ENCODE peak calls at places on chromosomes 5 and 9, in seven cellular contexts. L is stimulated activated CD4-positive, alpha-beta T cell treated with anti-CD3 and anti-CD28 coated beads, Interleukin-2, amount 100 ng/mL, for 48 hours; Q is ecto neural progenitor cell; O is stomach; U is PC-9; S is HEK293T; B is activated T-helper 2 cell treated with anti-CD3 and anti-CD28 coated beads, Interferon-gamma antibody, Interleukin-2, Interleukin-4, amounts not matched to agents 10 μg/mL and 5 μg/mL and 100 μg/mL, durations not matched to agents 14 hours and 24 hours and 36 hours. D is an unnamed sample.
A peak's percentile ranks its signal among the peaks of the same experiment; 100 is the strongest.

GRCh38 chr9:120610975-120611689 is 31.2 kb upstream of the CDK5RAP2 start:
- DNase-seq in L (no peak), S (no peak), U (no peak), B (no peak), O (no peak), Q (no peak), D (no peak)

GRCh38 chr5:16809816-16810502 is 126.1 kb downstream of the MYO10 start:
- DNase-seq in Q (no peak), L (no peak), O (peak; percentile 68), U (peak; percentile 64), B (no peak), S (no peak), D (no peak)

GRCh38 chr9:106228861-106229260 is 534.5 kb downstream of the TMEM38B start:
- DNase-seq in L (no peak), O (no peak), B (no peak), S (no peak), U (no peak), Q (no peak), D (peak; percentile 67)

GRCh38 chr5:159855476-159856157 is 60.7 kb upstream of the ADRA1B start:
- DNase-seq in B (no peak), L (no peak), U (no peak), O (no peak), Q (no peak), S (no peak), D (no peak)

GRCh38 chr5:119274767-119275130 is 81.1 kb upstream of the TNFAIP8 start:
- DNase-seq in U (no peak), B (no peak), L (no peak), S (no peak), O (no peak), Q (no peak), D (no peak)

GRCh38 chr5:172435362-172436077 is 18.8 kb downstream of the SH3PXD2B start:
- DNase-seq in U (no peak), O (no peak), L (no peak), S (no peak), Q (no peak), B (no peak), D (no peak)

GRCh38 chr9:21027295-21027694 is 4.1 kb downstream of the HACD4 start:
- DNase-seq in O (no peak), L (no peak), B (no peak), Q (no peak), S (no peak), U (no peak), D (no peak)

GRCh38 chr5:103519550-103519949 is 43.0 kb downstream of the NUDT12 start:
- DNase-seq in Q (no peak), S (peak; percentile 11), U (no peak), B (no peak), L (no peak), O (no peak), D (no peak)

GRCh38 chr9:21415492-21416267 is 6.8 kb downstream of the IFNA8 start:
- DNase-seq in O (no peak), B (no peak), U (no peak), L (no peak), S (no peak), Q (no peak), D (no peak)

GRCh38 chr5:14696057-14696456 is 31.5 kb downstream of the OTULIN start:
- DNase-seq in Q (no peak), B (no peak), U (no peak), S (no peak), O (no peak), L (no peak), D (no peak)

D was measured in hippocampal formation.